ENCODE peak calls at places on chromosomes 13 and 19, in five cellular contexts. One of them, this sample, is unnamed. For H3K27me3 and H3K4me1, the result is how much of the 10 kb centered on the place peaks cover.

GRCh38 chr13:53408847-53409568 is 380.4 kb downstream of the OLFM4 start:
- DNase-seq in esophagus squamous epithelium: no peak
- DNase-seq in IMR-90: no peak
- DNase-seq in pancreas: no peak
- DNase-seq in thoracic aorta: no peak
- DNase-seq in this sample: peak

GRCh38 chr19:51366999-51367564 is 894 bp upstream of the ETFB start:
- DNase-seq in pancreas: peak
- DNase-seq in thoracic aorta: no peak
- DNase-seq in IMR-90: no peak
- DNase-seq in esophagus squamous epithelium: no peak
- DNase-seq in this sample: peak

GRCh38 chr19:42397315-42398166 is 7.4 kb upstream of the CNFN start:
- DNase-seq in IMR-90: no peak
- DNase-seq in thoracic aorta: no peak
- DNase-seq in esophagus squamous epithelium: no peak
- DNase-seq in pancreas: no peak
- DNase-seq in this sample: no peak

GRCh38 chr13:74687452-74688180 is 553.4 kb upstream of the KLF12 start:
- DNase-seq in pancreas: no peak
- DNase-seq in esophagus squamous epithelium: no peak
- DNase-seq in IMR-90: no peak
- DNase-seq in thoracic aorta: no peak
- DNase-seq in this sample: no peak

GRCh38 chr13:110978390-110978789 is 63.5 kb upstream of the ANKRD10 start:
- DNase-seq in thoracic aorta: no peak
- DNase-seq in pancreas: no peak
- DNase-seq in IMR-90: peak
- DNase-seq in esophagus squamous epithelium: no peak
- DNase-seq in this sample: no peak

GRCh38 chr13:91196958-91197357 is 150.5 kb upstream of the MIR17HG start:
- DNase-seq in esophagus squamous epithelium: no peak
- DNase-seq in thoracic aorta: no peak
- DNase-seq in pancreas: no peak
- DNase-seq in IMR-90: no peak
- DNase-seq in this sample: no peak

GRCh38 chr13:79190932-79191331 is 215.1 kb downstream of the RBM26 start:
- DNase-seq in IMR-90: no peak
- DNase-seq in pancreas: no peak
- DNase-seq in thoracic aorta: no peak
- DNase-seq in esophagus squamous epithelium: no peak
- DNase-seq in this sample: no peak

GRCh38 chr13:48585456-48585840 is 52.6 kb upstream of the RCBTB2 start:
- DNase-seq in IMR-90: no peak
- DNase-seq in esophagus squamous epithelium: no peak
- DNase-seq in thoracic aorta: no peak
- DNase-seq in pancreas: no peak
- DNase-seq in this sample: no peak

GRCh38 chr19:49690656-49691242 is at the start of gene CPT1C:
- DNase-seq in esophagus squamous epithelium: no peak
- DNase-seq in pancreas: peak
- DNase-seq in thoracic aorta: no peak
- DNase-seq in IMR-90: peak
- DNase-seq in this sample: no peak

GRCh38 chr13:66560189-66560588 is 669.9 kb downstream of the PCDH9 start:
- DNase-seq in thoracic aorta: no peak
- DNase-seq in IMR-90: no peak
- DNase-seq in pancreas: no peak
- DNase-seq in esophagus squamous epithelium: no peak
- DNase-seq in this sample: no peak

GRCh38 chr13:48908381-48909087 is 67.2 kb upstream of the FNDC3A start:
- DNase-seq in esophagus squamous epithelium: no peak
- DNase-seq in IMR-90: peak
- DNase-seq in thoracic aorta: peak
- DNase-seq in pancreas: no peak
- DNase-seq in this sample: no peak

GRCh38 chr13:110319774-110320509 is 12.9 kb downstream of the COL4A2 start:
- DNase-seq in IMR-90: peak
- DNase-seq in pancreas: peak
- DNase-seq in thoracic aorta: no peak
- DNase-seq in esophagus squamous epithelium: no peak
- DNase-seq in this sample: no peak

GRCh38 chr13:28684257-28684656 is 25.3 kb downstream of the POMP start:
- DNase-seq in IMR-90: no peak
- DNase-seq in pancreas: no peak
- DNase-seq in esophagus squamous epithelium: no peak
- DNase-seq in thoracic aorta: no peak
- DNase-seq in this sample: no peak

GRCh38 chr13:39455534-39456175 is 147.3 kb downstream of the LHFPL6 start:
- DNase-seq in IMR-90: peak
- DNase-seq in pancreas: no peak
- DNase-seq in esophagus squamous epithelium: no peak
- DNase-seq in thoracic aorta: no peak
- DNase-seq in this sample: no peak

GRCh38 chr19:51702754-51703654 is 9.9 kb downstream of the SPACA6 start:
- DNase-seq in thoracic aorta: no peak
- DNase-seq in esophagus squamous epithelium: no peak
- DNase-seq in pancreas: peak
- DNase-seq in IMR-90: no peak
- DNase-seq in this sample: peak

GRCh38 chr19:12133069-12133468 is 7.1 kb downstream of the ZNF20 start:
- DNase-seq in esophagus squamous epithelium: no peak
- DNase-seq in pancreas: no peak
- DNase-seq in thoracic aorta: no peak
- DNase-seq in IMR-90: no peak
- DNase-seq in this sample: no peak
- H3K27me3 ChIP-seq in esophagus squamous epithelium: under half
- H3K27me3 ChIP-seq in pancreas: under half
- H3K27me3 ChIP-seq in thoracic aorta: under half
- H3K27me3 ChIP-seq in IMR-90: under half
- H3K27me3 ChIP-seq in this sample: under half

GRCh38 chr19:35712910-35713845 is 4.6 kb upstream of the KMT2B start:
- DNase-seq in esophagus squamous epithelium: no peak
- DNase-seq in thoracic aorta: no peak
- DNase-seq in IMR-90: no peak
- DNase-seq in pancreas: no peak
- DNase-seq in this sample: no peak
- H3K4me1 ChIP-seq in esophagus squamous epithelium: half or more
- H3K4me1 ChIP-seq in thoracic aorta: under half
- H3K4me1 ChIP-seq in IMR-90: under half
- H3K4me1 ChIP-seq in pancreas: under half
- H3K4me1 ChIP-seq in this sample: under half

GRCh38 chr13:97658556-97658955 is 224.6 kb downstream of the RAP2A start:
- DNase-seq in thoracic aorta: no peak
- DNase-seq in IMR-90: no peak
- DNase-seq in esophagus squamous epithelium: no peak
- DNase-seq in pancreas: no peak
- DNase-seq in this sample: no peak

GRCh38 chr13:97660488-97661086 is 226.6 kb downstream of the RAP2A start:
- DNase-seq in esophagus squamous epithelium: no peak
- DNase-seq in IMR-90: no peak
- DNase-seq in thoracic aorta: no peak
- DNase-seq in pancreas: no peak
- DNase-seq in this sample: no peak

GRCh38 chr13:97653741-97654140 is 219.8 kb downstream of the RAP2A start:
- DNase-seq in esophagus squamous epithelium: no peak
- DNase-seq in IMR-90: peak
- DNase-seq in thoracic aorta: no peak
- DNase-seq in pancreas: no peak
- DNase-seq in this sample: no peak

DNA sequence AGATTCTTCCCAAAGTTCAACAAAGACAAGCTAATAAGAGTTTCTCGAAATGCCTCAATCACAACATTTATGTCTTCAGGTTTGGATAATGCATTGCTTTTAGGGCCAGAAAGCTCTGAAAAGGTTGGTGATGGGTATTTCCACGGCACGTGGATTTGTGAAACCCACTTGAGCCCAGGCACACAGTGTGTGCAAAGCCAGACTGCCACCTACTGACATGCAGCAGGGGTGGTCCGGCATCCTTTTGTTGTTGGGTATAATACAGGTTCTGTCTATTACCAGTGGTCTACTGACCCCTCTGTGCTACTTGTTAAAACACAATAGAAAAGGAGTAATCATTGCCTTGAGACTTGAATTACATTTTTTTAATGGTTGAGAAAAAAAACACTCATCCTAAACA is 225.6 kb downstream of the RAP2A start:
- DNase-seq in IMR-90: peak
- DNase-seq in pancreas: no peak
- DNase-seq in thoracic aorta: no peak
- DNase-seq in esophagus squamous epithelium: no peak
- DNase-seq in this sample: no peak
- H3K27me3 ChIP-seq in IMR-90: under half
- H3K27me3 ChIP-seq in pancreas: under half
- H3K27me3 ChIP-seq in thoracic aorta: under half
- H3K27me3 ChIP-seq in esophagus squamous epithelium: under half
- H3K27me3 ChIP-seq in this sample: under half

DNA sequence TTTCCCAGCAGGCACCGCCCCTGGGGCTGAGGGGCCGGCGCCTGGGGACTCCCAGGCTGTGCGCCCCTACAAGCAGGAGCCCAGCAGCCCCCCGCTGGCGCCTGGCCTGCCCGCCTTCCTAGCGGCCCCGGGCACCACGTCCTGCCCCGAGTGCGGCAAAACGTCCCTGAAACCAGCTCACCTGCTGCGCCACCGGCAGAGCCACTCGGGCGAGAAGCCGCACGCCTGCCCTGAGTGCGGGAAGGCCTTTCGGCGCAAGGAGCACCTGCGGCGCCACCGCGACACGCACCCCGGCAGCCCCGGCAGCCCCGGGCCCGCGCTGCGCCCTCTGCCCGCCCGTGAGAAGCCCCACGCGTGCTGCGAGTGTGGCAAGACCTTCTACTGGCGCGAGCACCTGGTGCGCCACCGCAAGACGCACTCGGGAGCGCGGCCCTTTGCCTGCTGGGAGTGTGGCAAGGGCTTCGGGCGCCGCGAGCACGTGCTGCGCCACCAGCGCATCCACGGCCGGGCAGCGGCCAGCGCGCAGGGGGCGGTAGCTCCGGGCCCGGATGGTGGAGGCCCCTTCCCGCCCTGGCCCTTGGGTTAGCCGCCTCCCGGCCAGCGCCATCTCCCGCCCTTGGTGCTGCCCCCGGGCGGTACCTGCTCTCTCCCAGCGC is 16.1 kb upstream of the GALP start:
- DNase-seq in pancreas: no peak
- DNase-seq in IMR-90: no peak
- DNase-seq in esophagus squamous epithelium: no peak
- DNase-seq in thoracic aorta: no peak
- DNase-seq in this sample: no peak
- H3K4me1 ChIP-seq in pancreas: under half
- H3K4me1 ChIP-seq in IMR-90: under half
- H3K4me1 ChIP-seq in esophagus squamous epithelium: under half
- H3K4me1 ChIP-seq in thoracic aorta: under half
- H3K4me1 ChIP-seq in this sample: under half

GRCh38 chr13:100854091-100854490 is 179.5 kb upstream of the TMTC4 start:
- DNase-seq in pancreas: no peak
- DNase-seq in esophagus squamous epithelium: no peak
- DNase-seq in thoracic aorta: no peak
- DNase-seq in IMR-90: no peak
- DNase-seq in this sample: no peak

GRCh38 chr13:100855151-100855550 is 180.6 kb upstream of the TMTC4 start:
- DNase-seq in IMR-90: no peak
- DNase-seq in pancreas: no peak
- DNase-seq in esophagus squamous epithelium: no peak
- DNase-seq in thoracic aorta: no peak
- DNase-seq in this sample: no peak

GRCh38 chr13:100848304-100848703 is 173.7 kb upstream of the TMTC4 start:
- DNase-seq in thoracic aorta: no peak
- DNase-seq in esophagus squamous epithelium: no peak
- DNase-seq in pancreas: no peak
- DNase-seq in IMR-90: no peak
- DNase-seq in this sample: no peak

GRCh38 chr13:100852146-100852545 is 177.6 kb upstream of the TMTC4 start:
- DNase-seq in pancreas: no peak
- DNase-seq in IMR-90: no peak
- DNase-seq in thoracic aorta: no peak
- DNase-seq in esophagus squamous epithelium: no peak
- DNase-seq in this sample: no peak
- H3K27me3 ChIP-seq in pancreas: under half
- H3K27me3 ChIP-seq in IMR-90: under half
- H3K27me3 ChIP-seq in thoracic aorta: under half
- H3K27me3 ChIP-seq in esophagus squamous epithelium: under half
- H3K27me3 ChIP-seq in this sample: under half

GRCh38 chr19:47658431-47659383 is 49.8 kb downstream of the BICRA start:
- DNase-seq in IMR-90: no peak
- DNase-seq in esophagus squamous epithelium: no peak
- DNase-seq in pancreas: no peak
- DNase-seq in thoracic aorta: no peak
- DNase-seq in this sample: no peak

GRCh38 chr19:47663435-47663910 is 49.7 kb upstream of the EHD2 start:
- DNase-seq in pancreas: no peak
- DNase-seq in esophagus squamous epithelium: no peak
- DNase-seq in thoracic aorta: no peak
- DNase-seq in IMR-90: peak
- DNase-seq in this sample: no peak

GRCh38 chr19:47661571-47661970 is 51.7 kb upstream of the EHD2 start:
- DNase-seq in thoracic aorta: no peak
- DNase-seq in esophagus squamous epithelium: no peak
- DNase-seq in IMR-90: no peak
- DNase-seq in pancreas: no peak
- DNase-seq in this sample: no peak

GRCh38 chr19:47660435-47660832 is 51.5 kb downstream of the BICRA start:
- DNase-seq in esophagus squamous epithelium: no peak
- DNase-seq in thoracic aorta: no peak
- DNase-seq in pancreas: no peak
- DNase-seq in IMR-90: no peak
- DNase-seq in this sample: no peak

GRCh38 chr19:47661161-47661560 is 52.1 kb upstream of the EHD2 start:
- DNase-seq in esophagus squamous epithelium: no peak
- DNase-seq in pancreas: no peak
- DNase-seq in thoracic aorta: no peak
- DNase-seq in IMR-90: no peak
- DNase-seq in this sample: no peak
- H3K4me1 ChIP-seq in esophagus squamous epithelium: half or more
- H3K4me1 ChIP-seq in pancreas: under half
- H3K4me1 ChIP-seq in thoracic aorta: under half
- H3K4me1 ChIP-seq in IMR-90: under half
- H3K4me1 ChIP-seq in this sample: under half

GRCh38 chr13:112068531-112069062 is 1.6 kb downstream of the SOX1 start:
- DNase-seq in pancreas: no peak
- DNase-seq in esophagus squamous epithelium: no peak
- DNase-seq in thoracic aorta: no peak
- DNase-seq in IMR-90: no peak
- DNase-seq in this sample: peak
- H3K27me3 ChIP-seq in pancreas: half or more
- H3K27me3 ChIP-seq in esophagus squamous epithelium: half or more
- H3K27me3 ChIP-seq in thoracic aorta: under half
- H3K27me3 ChIP-seq in IMR-90: half or more
- H3K27me3 ChIP-seq in this sample: half or more

DNA sequence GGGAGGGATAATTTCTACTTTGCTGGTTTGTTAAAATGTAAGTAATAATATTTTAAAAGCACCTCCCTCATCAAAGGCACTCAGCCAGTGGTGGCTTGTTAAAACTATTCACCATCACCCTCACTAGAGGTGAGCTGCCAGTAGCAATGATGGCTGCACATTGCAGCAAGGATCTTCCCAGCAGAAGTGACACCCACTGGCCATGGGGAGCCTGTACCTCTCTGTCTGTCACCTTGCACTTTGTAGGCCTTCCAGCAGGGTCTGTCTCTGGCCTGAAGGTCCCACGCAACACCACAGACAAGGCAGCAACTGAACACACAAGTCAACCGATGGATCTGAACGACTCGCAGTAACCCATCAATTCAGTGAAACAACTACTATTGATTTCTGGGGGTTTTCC is 47.3 kb upstream of the C13orf42 start:
- DNase-seq in IMR-90: no peak
- DNase-seq in esophagus squamous epithelium: no peak
- DNase-seq in pancreas: no peak
- DNase-seq in thoracic aorta: no peak
- DNase-seq in this sample: no peak
- H3K4me1 ChIP-seq in IMR-90: under half
- H3K4me1 ChIP-seq in esophagus squamous epithelium: under half
- H3K4me1 ChIP-seq in pancreas: under half
- H3K4me1 ChIP-seq in thoracic aorta: under half
- H3K4me1 ChIP-seq in this sample: under half